ENCODE peak calls at places on chromosome 5, in four cellular contexts. One of them, this sample, is unnamed.

GRCh38 chr5:66585291-66585690 is 10.9 kb upstream of the MAST4 start:
- DNase-seq in ovary: no peak
- DNase-seq in adrenal gland: no peak
- DNase-seq in uterus: no peak
- DNase-seq in this sample: no peak

GRCh38 chr5:176883700-176884570 is 15.2 kb downstream of the HK3 start:
- DNase-seq in ovary: no peak
- DNase-seq in adrenal gland: no peak
- DNase-seq in uterus: no peak
- DNase-seq in this sample: no peak

GRCh38 chr5:13536921-13537320 is 407.6 kb downstream of the DNAH5 start:
- DNase-seq in ovary: no peak
- DNase-seq in adrenal gland: no peak
- DNase-seq in uterus: no peak
- DNase-seq in this sample: no peak

GRCh38 chr5:141878186-141878770 is at the start of gene PCDH1:
- DNase-seq in ovary: no peak
- DNase-seq in adrenal gland: no peak
- DNase-seq in uterus: peak; percentile 13
- DNase-seq in this sample: peak; percentile 64

GRCh38 chr5:75028090-75028489 is 24.3 kb downstream of the GCNT4 start:
- DNase-seq in ovary: no peak
- DNase-seq in adrenal gland: no peak
- DNase-seq in uterus: no peak
- DNase-seq in this sample: no peak

GRCh38 chr5:73591102-73591695 is 25.7 kb downstream of the UTP15 start:
- DNase-seq in ovary: peak; percentile 60
- DNase-seq in adrenal gland: peak; percentile 64
- DNase-seq in uterus: peak; percentile 65
- DNase-seq in this sample: peak; percentile 35

GRCh38 chr5:65769539-65769938 is 47.5 kb downstream of the NLN start:
- DNase-seq in ovary: no peak
- DNase-seq in adrenal gland: no peak
- DNase-seq in uterus: no peak
- DNase-seq in this sample: no peak

GRCh38 chr5:133919148-133920136 is 49.0 kb downstream of the C5orf15 start:
- DNase-seq in ovary: no peak
- DNase-seq in adrenal gland: no peak
- DNase-seq in uterus: no peak
- DNase-seq in this sample: no peak

GRCh38 chr5:97480313-97480712 is 297.3 kb upstream of the RIOK2 start:
- DNase-seq in ovary: no peak
- DNase-seq in adrenal gland: no peak
- DNase-seq in uterus: no peak
- DNase-seq in this sample: no peak

GRCh38 chr5:55533806-55534435 is 843 bp downstream of the PLPP1 start:
- DNase-seq in ovary: no peak
- DNase-seq in adrenal gland: peak; percentile 33
- DNase-seq in uterus: peak; percentile 54
- DNase-seq in this sample: peak; percentile 65

GRCh38 chr5:151695464-151695863 is 8.7 kb upstream of the SPARC start:
- DNase-seq in ovary: no peak
- DNase-seq in adrenal gland: no peak
- DNase-seq in uterus: peak; percentile 2
- DNase-seq in this sample: no peak

DNA sequence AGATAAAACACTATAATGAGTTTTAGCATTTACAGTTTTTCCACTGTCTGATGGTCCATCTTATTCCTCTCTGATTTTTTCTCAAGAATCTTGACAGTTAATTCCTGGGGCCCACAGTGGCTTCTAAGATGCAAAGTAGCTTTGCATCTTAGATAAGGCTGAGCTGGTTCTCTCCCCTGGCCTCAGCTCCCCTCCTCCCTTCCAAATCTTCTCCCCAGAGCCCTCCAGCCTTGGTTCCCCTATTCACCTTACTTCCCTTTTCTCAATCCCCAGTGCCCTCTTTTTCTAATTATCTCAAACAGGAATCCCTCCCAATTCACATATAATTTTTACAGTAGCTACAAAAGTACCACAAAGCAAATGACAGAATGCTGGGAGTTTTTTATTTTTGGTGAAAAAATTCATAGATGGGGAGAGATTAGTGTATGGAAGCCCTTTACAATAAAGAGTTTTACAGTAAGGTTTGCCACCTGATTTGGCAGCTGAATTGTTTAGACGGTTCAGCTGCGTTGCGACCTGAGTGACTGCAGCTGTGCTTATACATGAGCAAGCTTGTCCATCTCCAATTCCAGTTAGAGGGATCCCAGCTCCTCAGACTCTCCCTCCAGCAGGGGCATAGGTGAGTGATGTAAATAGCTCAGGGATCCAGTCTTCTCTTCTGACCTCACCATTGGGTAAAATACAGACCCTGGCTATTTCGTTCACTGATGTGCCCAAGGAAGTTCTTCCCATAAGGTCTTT is 51.4 kb upstream of the CKMT2 start:
- DNase-seq in ovary: no peak
- DNase-seq in adrenal gland: no peak
- DNase-seq in uterus: no peak
- DNase-seq in this sample: no peak
- TF ChIP-seq CTCF in ovary: no peak
- TF ChIP-seq CTCF in adrenal gland: no peak
- TF ChIP-seq CTCF in uterus: no peak
- TF ChIP-seq CTCF in this sample: no peak

GRCh38 chr5:109409844-109410388 is at the start of gene PJA2:
- DNase-seq in ovary: peak; percentile 99
- DNase-seq in adrenal gland: peak; percentile 99
- DNase-seq in uterus: peak; percentile 100
- DNase-seq in this sample: peak; percentile 100

GRCh38 chr5:109406719-109407118 is 3.1 kb downstream of the PJA2 start:
- DNase-seq in ovary: no peak
- DNase-seq in adrenal gland: no peak
- DNase-seq in uterus: no peak
- DNase-seq in this sample: no peak

GRCh38 chr5:109409061-109409843 is 522 bp downstream of the PJA2 start:
- DNase-seq in ovary: peak; percentile 73
- DNase-seq in adrenal gland: peak; percentile 80
- DNase-seq in uterus: peak; percentile 66
- DNase-seq in this sample: peak; percentile 76

GRCh38 chr5:109410389-109411174 is 808 bp upstream of the PJA2 start:
- DNase-seq in ovary: peak; percentile 83
- DNase-seq in adrenal gland: peak; percentile 85
- DNase-seq in uterus: peak; percentile 85
- DNase-seq in this sample: peak; percentile 72

DNA sequence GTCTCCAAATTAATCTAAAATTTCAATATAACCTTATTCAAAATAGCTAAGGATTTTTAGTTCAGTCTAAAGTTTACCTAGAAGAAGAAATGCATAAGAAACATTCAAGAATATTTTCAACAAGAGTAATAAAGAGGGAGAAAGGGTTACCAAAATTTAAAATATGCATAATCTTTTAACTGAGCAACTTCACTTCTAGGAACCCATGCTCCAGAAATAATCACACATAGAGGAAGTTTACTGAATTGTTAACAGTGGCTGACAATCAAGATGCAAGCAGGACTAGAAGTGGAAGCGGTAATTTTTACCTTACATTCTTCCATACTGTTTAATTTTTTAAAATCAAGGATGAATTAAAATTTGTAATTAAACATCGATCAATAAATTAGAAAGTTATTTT is 1.9 kb downstream of the PJA2 start:
- DNase-seq in ovary: no peak
- DNase-seq in adrenal gland: no peak
- DNase-seq in uterus: no peak
- DNase-seq in this sample: no peak
- H3K4me3 ChIP-seq in ovary: peak overlapping the region; percentile 94
- H3K4me3 ChIP-seq in adrenal gland: no peak overlapping the region
- H3K4me3 ChIP-seq in uterus: peak overlapping the region; percentile 94
- H3K4me3 ChIP-seq in this sample: peak overlapping the region; percentile 90

GRCh38 chr5:172757394-172758010 is 13.5 kb downstream of the DUSP1 start:
- DNase-seq in ovary: no peak
- DNase-seq in adrenal gland: no peak
- DNase-seq in uterus: no peak
- DNase-seq in this sample: no peak
- TF ChIP-seq POLR2A in ovary: no peak
- TF ChIP-seq POLR2A in adrenal gland: no peak
- TF ChIP-seq POLR2A in uterus: no peak
- TF ChIP-seq POLR2A in this sample: no peak

GRCh38 chr5:136802382-136802781 is 437.0 kb upstream of the TRPC7 start:
- DNase-seq in ovary: no peak
- DNase-seq in adrenal gland: no peak
- DNase-seq in uterus: no peak
- DNase-seq in this sample: peak; percentile 19

GRCh38 chr5:136805466-136805865 is 440.1 kb upstream of the TRPC7 start:
- DNase-seq in ovary: no peak
- DNase-seq in adrenal gland: no peak
- DNase-seq in uterus: no peak
- DNase-seq in this sample: no peak

DNA sequence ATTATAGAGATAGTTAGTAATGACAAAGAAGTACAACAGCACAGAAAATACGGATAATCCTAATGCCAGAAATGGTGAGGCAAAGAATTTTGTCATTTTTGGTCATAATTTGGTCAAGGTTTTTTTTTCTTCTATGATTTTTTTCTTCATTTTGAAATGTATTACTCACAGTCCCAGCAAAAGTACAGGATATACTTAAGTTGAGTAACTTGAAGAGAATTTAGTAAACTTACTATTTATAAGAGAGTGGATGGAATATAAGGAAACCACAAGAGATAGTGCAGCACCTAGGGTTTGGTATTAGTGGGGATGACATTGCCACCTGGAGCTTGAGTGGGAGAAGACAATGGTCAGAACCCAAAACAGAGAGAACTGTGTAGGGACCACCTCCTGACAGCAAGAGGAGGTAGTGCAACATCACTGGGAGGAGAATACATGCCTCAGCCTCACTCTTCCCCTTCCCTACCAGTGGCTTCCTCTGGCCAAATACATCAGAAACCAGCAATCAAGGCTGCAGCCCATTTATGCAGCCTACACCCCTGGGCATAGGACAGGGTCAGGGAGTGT is 434.5 kb upstream of the TRPC7 start:
- DNase-seq in ovary: no peak
- DNase-seq in adrenal gland: no peak
- DNase-seq in uterus: no peak
- DNase-seq in this sample: no peak
- TF ChIP-seq CTCF in ovary: no peak
- TF ChIP-seq CTCF in adrenal gland: no peak
- TF ChIP-seq CTCF in uterus: no peak
- TF ChIP-seq CTCF in this sample: no peak

DNA sequence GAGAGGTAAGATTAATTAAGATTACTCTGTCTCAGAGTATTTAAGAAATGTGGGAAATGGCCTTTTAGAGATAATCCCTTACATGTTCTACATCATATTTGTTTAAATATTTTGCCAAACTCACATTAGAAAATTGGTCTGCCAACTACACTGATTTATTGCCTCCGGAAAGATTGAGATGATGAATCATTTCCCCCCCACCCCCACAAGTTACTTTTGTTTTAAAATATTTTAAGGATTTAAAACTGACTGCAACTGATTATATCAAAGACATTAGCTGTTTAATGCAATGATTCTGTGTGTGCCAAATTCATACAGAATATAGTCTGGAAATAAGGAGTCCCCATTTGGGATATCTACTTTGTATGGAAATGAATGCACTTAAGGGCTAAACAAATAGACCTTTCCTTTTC is 674.4 kb downstream of the PRR16 start:
- DNase-seq in ovary: no peak
- DNase-seq in adrenal gland: no peak
- DNase-seq in uterus: no peak
- DNase-seq in this sample: no peak
- H3K4me3 ChIP-seq in ovary: no peak overlapping the region
- H3K4me3 ChIP-seq in adrenal gland: no peak overlapping the region
- H3K4me3 ChIP-seq in uterus: no peak overlapping the region
- H3K4me3 ChIP-seq in this sample: no peak overlapping the region

DNA sequence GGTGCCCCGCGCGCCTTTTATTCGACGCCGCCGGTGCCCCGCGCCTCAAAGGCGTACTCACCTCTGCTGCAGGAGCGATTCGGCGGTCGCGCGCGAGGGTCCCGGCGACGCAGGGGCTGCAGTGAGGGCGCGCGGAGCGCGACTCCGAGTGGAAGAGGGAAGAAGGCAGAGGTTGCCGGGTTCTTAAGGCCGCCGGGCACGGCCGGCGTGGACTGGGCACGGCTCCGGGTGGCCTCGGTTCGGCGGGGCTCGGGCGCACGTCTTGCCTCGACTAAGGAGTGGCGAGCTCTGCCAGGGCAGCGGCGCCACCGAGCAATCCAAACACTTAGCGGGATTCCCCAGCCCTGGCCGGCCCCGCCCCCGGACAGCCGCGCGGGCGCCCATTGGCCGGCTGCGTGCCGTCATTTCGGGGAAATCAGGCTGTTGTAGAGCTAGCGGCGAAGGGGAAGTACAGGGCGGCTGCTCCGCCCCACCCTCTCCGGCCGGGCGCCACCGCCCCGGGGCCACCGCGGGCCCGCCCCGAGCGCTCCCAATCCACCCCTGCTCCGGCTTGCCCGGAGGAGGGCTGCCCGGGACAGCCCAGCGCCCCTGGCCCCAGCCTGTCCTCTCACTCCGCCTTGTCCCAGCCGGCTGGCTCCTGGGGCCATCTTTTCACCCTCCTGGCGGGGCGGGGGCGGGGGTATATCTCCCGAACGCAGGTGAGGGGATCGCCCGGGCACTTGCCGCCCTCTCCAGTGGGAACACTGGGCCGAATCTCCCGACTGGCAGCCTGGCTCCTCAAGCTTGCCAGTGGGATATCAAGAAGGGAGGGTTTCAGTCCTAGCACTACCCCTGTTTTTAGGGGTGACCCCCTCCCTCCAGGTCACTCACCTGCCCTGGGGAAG is at the start of gene IRF1:
- DNase-seq in ovary: peak; percentile 97
- DNase-seq in adrenal gland: peak; percentile 97
- DNase-seq in uterus: peak; percentile 95
- DNase-seq in this sample: peak; percentile 97
- TF ChIP-seq POLR2A in ovary: peak; percentile 90
- TF ChIP-seq POLR2A in adrenal gland: peak; percentile 96
- TF ChIP-seq POLR2A in uterus: peak; percentile 94
- TF ChIP-seq POLR2A in this sample: peak; percentile 87

GRCh38 chr5:139670369-139671095 is 22.4 kb downstream of the CXXC5 start:
- DNase-seq in ovary: no peak
- DNase-seq in adrenal gland: no peak
- DNase-seq in uterus: no peak
- DNase-seq in this sample: no peak
- TF ChIP-seq CTCF in ovary: no peak
- TF ChIP-seq CTCF in adrenal gland: no peak
- TF ChIP-seq CTCF in uterus: no peak
- TF ChIP-seq CTCF in this sample: no peak

GRCh38 chr5:34691326-34691725 is 35.2 kb downstream of the RAI14 start:
- DNase-seq in ovary: no peak
- DNase-seq in adrenal gland: no peak
- DNase-seq in uterus: no peak
- DNase-seq in this sample: no peak
- H3K4me3 ChIP-seq in ovary: no peak overlapping the region
- H3K4me3 ChIP-seq in adrenal gland: no peak overlapping the region
- H3K4me3 ChIP-seq in uterus: no peak overlapping the region
- H3K4me3 ChIP-seq in this sample: no peak overlapping the region